ENCODE peak calls at places on chromosomes 6 and 20, in six cellular contexts. V is AG04450; F is activated CD8-positive, alpha-beta memory T cell treated with anti-CD3 and anti-CD28 coated beads, Interleukin-2, amount 10 ng/mL, durations not matched to agents 7 days and 5 days; C is MCF 10A; J is cardiac fibroblast; P is RKO. D is an unnamed sample.

GRCh38 chr20:13995841-13996240 is 525 bp downstream of the MACROD2 start:
- DNase-seq in V (no peak), F (no peak), C (peak; percentile 18), J (no peak), P (peak; percentile 49), D (no peak)

GRCh38 chr6:130981409-130981808 is 81.6 kb downstream of the EPB41L2 start:
- DNase-seq in V (peak; percentile 58), F (no peak), C (no peak), J (peak; percentile 92), P (no peak), D (no peak)

GRCh38 chr6:105648276-105648675 is 245.4 kb upstream of the PREP start:
- DNase-seq in V (no peak), F (peak; percentile 70), C (no peak), J (no peak), P (no peak), D (no peak)

GRCh38 chr20:16064991-16065707 is 508.1 kb downstream of the KIF16B start:
- DNase-seq in V (peak; percentile 7), F (no peak), C (no peak), J (no peak), P (no peak), D (no peak)

GRCh38 chr6:14435291-14435690 is 317.7 kb downstream of the CD83 start:
- DNase-seq in V (no peak), F (no peak), C (no peak), J (no peak), P (no peak), D (no peak)

GRCh38 chr6:122947355-122947754 is 48.7 kb upstream of the CLVS2 start:
- DNase-seq in V (no peak), F (no peak), C (peak; percentile 47), J (peak; percentile 17), P (peak; percentile 23), D (no peak)

GRCh38 chr6:7841781-7842468 is 68.7 kb downstream of the TXNDC5 start:
- DNase-seq in V (no peak), F (no peak), C (no peak), J (peak; percentile 67), P (no peak), D (no peak)

GRCh38 chr20:47681977-47682812 is 103.1 kb downstream of the SULF2 start:
- DNase-seq in V (no peak), F (no peak), C (no peak), J (peak; percentile 89), P (no peak), D (no peak)

GRCh38 chr20:3767434-3768341 is at the start of gene ADISSP:
- DNase-seq in V (peak; percentile 95), F (peak; percentile 99), C (peak; percentile 98), J (peak; percentile 99), P (peak; percentile 100), D (peak; percentile 99)

GRCh38 chr6:3389390-3390167 is 67.3 kb downstream of the SLC22A23 start:
- DNase-seq in V (no peak), F (no peak), C (peak; percentile 92), J (peak; percentile 83), P (no peak), D (no peak)

GRCh38 chr20:1644101-1644962 is 13.2 kb downstream of the SIRPG start:
- DNase-seq in V (no peak), F (no peak), C (no peak), J (no peak), P (no peak), D (no peak)

GRCh38 chr6:68497927-68498326 is 137.2 kb upstream of the ADGRB3 start:
- DNase-seq in V (no peak), F (no peak), C (peak; percentile 4), J (peak; percentile 3), P (peak; percentile 52), D (no peak)

GRCh38 chr6:29626948-29627761 is 5.8 kb downstream of the GABBR1 start:
- DNase-seq in V (no peak), F (no peak), C (no peak), J (no peak), P (no peak), D (no peak)

GRCh38 chr6:106160189-106160588 is 74.1 kb downstream of the PRDM1 start:
- DNase-seq in V (no peak), F (no peak), C (no peak), J (no peak), P (no peak), D (no peak)

GRCh38 chr20:17728074-17728473 is 28.3 kb downstream of the BANF2 start:
- DNase-seq in V (no peak), F (no peak), C (no peak), J (no peak), P (no peak), D (no peak)

GRCh38 chr6:13273931-13274706 is 54.2 kb downstream of the TBC1D7 start:
- DNase-seq in V (no peak), F (peak; percentile 60), C (no peak), J (no peak), P (no peak), D (peak; percentile 39)

GRCh38 chr20:58433759-58434158 is 44.7 kb downstream of the VAPB start:
- DNase-seq in V (peak; percentile 72), F (no peak), C (peak; percentile 34), J (peak; percentile 74), P (peak; percentile 55), D (no peak)

GRCh38 chr6:143963158-143963919 is 44.7 kb downstream of the PLAGL1 start:
- DNase-seq in V (no peak), F (no peak), C (no peak), J (no peak), P (no peak), D (no peak)

GRCh38 chr6:130843575-130844320 is 16.5 kb downstream of the SMLR1 start:
- DNase-seq in V (no peak), F (no peak), C (peak; percentile 71), J (peak; percentile 53), P (peak; percentile 36), D (no peak)

GRCh38 chr6:40484066-40484465 is 103.1 kb downstream of the LRFN2 start:
- DNase-seq in V (no peak), F (no peak), C (no peak), J (no peak), P (no peak), D (no peak)

GRCh38 chr6:39892490-39893129 is 41.7 kb downstream of the MOCS1 start:
- DNase-seq in V (peak; percentile 36), F (no peak), C (peak; percentile 55), J (peak; percentile 86), P (peak; percentile 5), D (peak; percentile 44)

GRCh38 chr20:14477125-14477524 is 139.7 kb upstream of the FLRT3 start:
- DNase-seq in V (peak; percentile 21), F (no peak), C (peak; percentile 65), J (peak; percentile 14), P (peak; percentile 23), D (no peak)

GRCh38 chr6:124868476-124868875 is 93.8 kb upstream of the RNF217 start:
- DNase-seq in V (no peak), F (no peak), C (no peak), J (no peak), P (no peak), D (no peak)

GRCh38 chr20:4512891-4513550 is 208.7 kb upstream of the PRND start:
- DNase-seq in V (peak; percentile 74), F (no peak), C (peak; percentile 89), J (peak; percentile 84), P (peak; percentile 80), D (no peak)

GRCh38 chr6:133240511-133241087 is 558 bp upstream of the EYA4 start:
- DNase-seq in V (no peak), F (no peak), C (no peak), J (peak; percentile 13), P (no peak), D (peak; percentile 4)

GRCh38 chr20:32465092-32465900 is 107.2 kb downstream of the ASXL1 start:
- DNase-seq in V (no peak), F (no peak), C (no peak), J (peak; percentile 86), P (no peak), D (no peak)

GRCh38 chr6:30611150-30611855 is 5.7 kb downstream of the PPP1R10 start:
- DNase-seq in V (no peak), F (no peak), C (no peak), J (no peak), P (no peak), D (no peak)

GRCh38 chr6:33441457-33441856 is 12.9 kb upstream of the ZBTB9 start:
- DNase-seq in V (no peak), F (no peak), C (no peak), J (no peak), P (no peak), D (no peak)

GRCh38 chr6:1449896-1450295 is 60.5 kb downstream of the FOXF2 start:
- DNase-seq in V (no peak), F (no peak), C (no peak), J (no peak), P (no peak), D (no peak)

GRCh38 chr20:62906209-62906608 is 20.1 kb downstream of the DIDO1 start:
- DNase-seq in V (no peak), F (no peak), C (no peak), J (no peak), P (no peak), D (no peak)

GRCh38 chr20:35199696-35200095 is 26.8 kb upstream of the MMP24 start:
- DNase-seq in V (no peak), F (no peak), C (peak; percentile 39), J (no peak), P (peak; percentile 24), D (no peak)

GRCh38 chr6:30152019-30152673 is 8.9 kb downstream of the TRIM10 start:
- DNase-seq in V (no peak), F (no peak), C (no peak), J (no peak), P (no peak), D (no peak)

GRCh38 chr20:40948352-40949267 is 80.0 kb upstream of the TOP1 start:
- DNase-seq in V (no peak), F (no peak), C (no peak), J (peak; percentile 26), P (peak; percentile 42), D (no peak)

GRCh38 chr6:106141441-106142237 is 55.5 kb downstream of the PRDM1 start:
- DNase-seq in V (no peak), F (peak; percentile 85), C (no peak), J (no peak), P (no peak), D (no peak)

GRCh38 chr6:31473244-31473643 is 24.7 kb upstream of the MICB start:
- DNase-seq in V (no peak), F (no peak), C (no peak), J (no peak), P (no peak), D (no peak)

GRCh38 chr6:2478200-2478599 is 232.8 kb upstream of the GMDS start:
- DNase-seq in V (no peak), F (no peak), C (peak; percentile 22), J (peak; percentile 54), P (no peak), D (no peak)

GRCh38 chr6:26025047-26025893 is 62.0 kb upstream of the HFE start:
- DNase-seq in V (no peak), F (no peak), C (peak; percentile 62), J (peak; percentile 85), P (peak; percentile 83), D (no peak)

GRCh38 chr6:157651731-157652490 is 171.1 kb upstream of the SNX9 start:
- DNase-seq in V (no peak), F (no peak), C (no peak), J (no peak), P (no peak), D (no peak)